ENCODE peak calls at places on chromosomes 3 and 15, in five cellular contexts. Z, Q, G, H and A are unnamed samples.

GRCh38 chr3:146625117-146625775 is 20.1 kb upstream of the PLSCR5 start:
- DNase-seq in H (no peak), G (no peak), Q (no peak), Z (no peak), A (no peak)

GRCh38 chr3:9194509-9195184 is 54.8 kb downstream of the SRGAP3 start:
- DNase-seq in Q (no peak), G (no peak), H (no peak), Z (no peak), A (no peak)

GRCh38 chr15:52481915-52482314 is 46.8 kb downstream of the MYO5A start:
- DNase-seq in Q (no peak), Z (peak; percentile 94), G (no peak), H (no peak), A (peak; percentile 41)

GRCh38 chr15:76258460-76258859 is 52.8 kb downstream of the ETFA start:
- DNase-seq in H (peak; percentile 8), G (no peak), Q (no peak), Z (no peak), A (no peak)

GRCh38 chr3:112111785-112112402 is 21.2 kb downstream of the GCSAM start:
- DNase-seq in Z (peak; percentile 58), H (peak; percentile 83), Q (peak; percentile 52), G (peak; percentile 81), A (no peak)

GRCh38 chr3:13012228-13012691 is 61.0 kb downstream of the IQSEC1 start:
- DNase-seq in G (no peak), Z (no peak), Q (no peak), H (no peak), A (no peak)

GRCh38 chr3:124574012-124574411 is 156.2 kb upstream of the UMPS start:
- DNase-seq in Z (no peak), H (no peak), G (no peak), Q (no peak), A (no peak)

GRCh38 chr15:39692464-39693327 is 89.9 kb downstream of the FSIP1 start:
- DNase-seq in Q (no peak), G (peak; percentile 41), H (no peak), Z (peak; percentile 36), A (no peak)

GRCh38 chr3:113773381-113773780 is 26.5 kb downstream of the ATP6V1A start:
- DNase-seq in G (no peak), Q (no peak), Z (peak; percentile 86), H (no peak), A (no peak)

GRCh38 chr15:89633585-89633984 is 21.7 kb downstream of the KIF7 start:
- DNase-seq in Z (no peak), G (no peak), H (no peak), Q (no peak), A (no peak)

GRCh38 chr3:169232863-169233262 is 430.6 kb downstream of the MECOM start:
- DNase-seq in G (no peak), H (peak; percentile 51), Q (no peak), Z (peak; percentile 56), A (no peak)

GRCh38 chr3:169227911-169228310 is 435.6 kb downstream of the MECOM start:
- DNase-seq in H (peak; percentile 38), G (no peak), Z (peak; percentile 94), Q (no peak), A (no peak)

GRCh38 chr3:169228522-169228921 is 435.0 kb downstream of the MECOM start:
- DNase-seq in H (no peak), G (no peak), Q (no peak), Z (peak; percentile 18), A (no peak)
- H3K4me2 ChIP-seq in H (no peak overlapping the region), G (no peak overlapping the region), Q (no peak overlapping the region), Z (peak overlapping the region; percentile 15), A (no peak overlapping the region)

DNA sequence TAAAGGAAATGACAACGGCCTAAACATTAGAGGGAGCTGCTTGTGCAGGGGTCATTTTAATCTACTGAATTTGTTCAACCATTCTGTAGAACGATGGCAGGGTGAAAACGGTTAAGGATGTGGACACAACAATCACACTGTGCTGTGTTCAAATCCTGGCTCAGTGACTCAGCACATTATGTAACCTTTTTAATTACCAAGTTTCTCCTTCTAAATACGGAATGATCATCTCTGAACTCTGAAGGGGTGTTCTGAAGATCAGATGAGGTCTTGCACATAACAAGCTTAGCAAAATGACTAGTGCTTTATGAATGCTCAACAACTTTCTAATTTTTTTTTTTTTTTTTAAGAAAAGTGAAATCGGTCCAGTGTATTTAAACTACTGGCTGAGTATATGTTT is 592.8 kb downstream of the FOXP1 start:
- DNase-seq in H (no peak), Q (no peak), Z (peak; percentile 71), G (no peak), A (no peak)
- H3K27ac ChIP-seq in H (no peak overlapping the region), Q (peak overlapping the region; percentile 46), Z (peak overlapping the region; percentile 24), G (no peak overlapping the region), A (no peak overlapping the region)

DNA sequence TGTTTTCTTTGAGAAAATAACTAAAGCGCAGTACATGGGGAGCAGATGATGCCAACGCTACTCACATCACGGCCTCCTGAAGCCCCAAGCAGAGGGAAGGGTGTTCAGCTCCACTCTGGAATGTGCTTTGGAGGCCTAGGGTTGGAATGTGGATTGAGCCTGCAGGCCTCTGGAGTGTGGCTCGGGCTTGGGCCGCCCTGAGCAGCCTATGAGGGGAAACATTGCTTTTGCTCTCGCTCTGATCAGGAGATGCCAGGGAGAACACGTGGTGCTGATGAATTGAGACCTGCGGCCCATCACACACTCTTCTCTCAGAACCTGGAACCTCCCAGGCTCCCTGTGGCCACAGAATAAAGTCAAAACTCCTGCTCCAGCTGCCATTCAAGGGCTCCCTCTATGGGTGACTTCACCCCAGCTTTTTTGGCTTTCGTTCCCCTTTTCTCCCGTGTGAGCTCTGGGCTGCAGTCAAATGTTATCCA is 23.3 kb downstream of the CCDC13 start:
- DNase-seq in Q (peak; percentile 28), Z (no peak), G (no peak), H (peak; percentile 92), A (no peak)
- H3K4me2 ChIP-seq in Q (no peak overlapping the region), Z (no peak overlapping the region), G (no peak overlapping the region), H (no peak overlapping the region), A (no peak overlapping the region)

GRCh38 chr3:130948374-130948773 is 54.5 kb downstream of the ATP2C1 start:
- DNase-seq in G (no peak), H (no peak), Q (no peak), Z (no peak), A (no peak)
- H3K27ac ChIP-seq in G (no peak overlapping the region), H (no peak overlapping the region), Q (no peak overlapping the region), Z (no peak overlapping the region), A (no peak overlapping the region)

GRCh38 chr3:106629215-106629832 is 747.9 kb upstream of the CCDC54 start:
- DNase-seq in H (peak; percentile 5), G (no peak), Z (no peak), Q (no peak), A (no peak)
- H3K4me2 ChIP-seq in H (no peak overlapping the region), G (no peak overlapping the region), Z (no peak overlapping the region), Q (no peak overlapping the region), A (no peak overlapping the region)

GRCh38 chr3:42515976-42516375 is 13.5 kb downstream of the VIPR1 start:
- DNase-seq in G (no peak), Q (no peak), Z (no peak), H (no peak), A (peak; percentile 52)
- H3K27ac ChIP-seq in G (peak overlapping the region; percentile 9), Q (no peak overlapping the region), Z (no peak overlapping the region), H (no peak overlapping the region), A (peak overlapping the region; percentile 86)

GRCh38 chr3:43768594-43768993 is 77.9 kb downstream of the ABHD5 start:
- DNase-seq in Q (no peak), H (no peak), Z (no peak), G (no peak), A (no peak)
- H3K4me2 ChIP-seq in Q (peak overlapping the region; percentile 86), H (no peak overlapping the region), Z (no peak overlapping the region), G (no peak overlapping the region), A (peak overlapping the region; percentile 60)